ENCODE peak calls at places on chromosomes 7 and 10, in eight cellular contexts. One of them, this sample, is unnamed.

GRCh38 chr10:99770408-99771045 is 11.9 kb upstream of the ABCC2 start:
- ATAC-seq in GM12878: no peak
- ATAC-seq in pancreas: no peak
- ATAC-seq in body of pancreas: no peak
- ATAC-seq in CD8-positive, alpha-beta T cell: no peak
- ATAC-seq in PC-3: no peak
- ATAC-seq in activated CD8-positive, alpha-beta T cell treated with anti-CD3 and anti-CD28 coated beads, Interleukin-2, amount 10 ng/mL, durations not matched to agents 7 days and 5 days: no peak
- ATAC-seq in natural killer cell: no peak
- ATAC-seq in this sample: no peak

GRCh38 chr7:150723467-150723866 is 7.1 kb downstream of the GIMAP1 start:
- ATAC-seq in GM12878: no peak
- ATAC-seq in pancreas: no peak
- ATAC-seq in body of pancreas: no peak
- ATAC-seq in CD8-positive, alpha-beta T cell: peak
- ATAC-seq in PC-3: no peak
- ATAC-seq in activated CD8-positive, alpha-beta T cell treated with anti-CD3 and anti-CD28 coated beads, Interleukin-2, amount 10 ng/mL, durations not matched to agents 7 days and 5 days: no peak
- ATAC-seq in natural killer cell: no peak
- ATAC-seq in this sample: no peak

GRCh38 chr10:98567396-98567795 is 120.7 kb upstream of the HPS1 start:
- ATAC-seq in GM12878: no peak
- ATAC-seq in pancreas: no peak
- ATAC-seq in body of pancreas: no peak
- ATAC-seq in CD8-positive, alpha-beta T cell: no peak
- ATAC-seq in PC-3: no peak
- ATAC-seq in activated CD8-positive, alpha-beta T cell treated with anti-CD3 and anti-CD28 coated beads, Interleukin-2, amount 10 ng/mL, durations not matched to agents 7 days and 5 days: no peak
- ATAC-seq in natural killer cell: no peak
- ATAC-seq in this sample: no peak

GRCh38 chr10:114557854-114558253 is 100.2 kb downstream of the ABLIM1 start:
- ATAC-seq in GM12878: no peak
- ATAC-seq in pancreas: no peak
- ATAC-seq in body of pancreas: no peak
- ATAC-seq in CD8-positive, alpha-beta T cell: no peak
- ATAC-seq in PC-3: no peak
- ATAC-seq in activated CD8-positive, alpha-beta T cell treated with anti-CD3 and anti-CD28 coated beads, Interleukin-2, amount 10 ng/mL, durations not matched to agents 7 days and 5 days: no peak
- ATAC-seq in natural killer cell: no peak
- ATAC-seq in this sample: no peak

GRCh38 chr7:45646996-45647411 is 72.8 kb downstream of the ADCY1 start:
- ATAC-seq in GM12878: no peak
- ATAC-seq in pancreas: peak
- ATAC-seq in body of pancreas: no peak
- ATAC-seq in CD8-positive, alpha-beta T cell: no peak
- ATAC-seq in PC-3: no peak
- ATAC-seq in activated CD8-positive, alpha-beta T cell treated with anti-CD3 and anti-CD28 coated beads, Interleukin-2, amount 10 ng/mL, durations not matched to agents 7 days and 5 days: no peak
- ATAC-seq in natural killer cell: no peak
- ATAC-seq in this sample: no peak

GRCh38 chr7:106568680-106569499 is 92.1 kb downstream of the CCDC71L start:
- ATAC-seq in GM12878: peak
- ATAC-seq in pancreas: peak
- ATAC-seq in body of pancreas: peak
- ATAC-seq in CD8-positive, alpha-beta T cell: no peak
- ATAC-seq in PC-3: peak
- ATAC-seq in activated CD8-positive, alpha-beta T cell treated with anti-CD3 and anti-CD28 coated beads, Interleukin-2, amount 10 ng/mL, durations not matched to agents 7 days and 5 days: no peak
- ATAC-seq in natural killer cell: peak
- ATAC-seq in this sample: no peak

GRCh38 chr7:130419652-130420051 is 21.2 kb downstream of the CEP41 start:
- ATAC-seq in GM12878: no peak
- ATAC-seq in pancreas: no peak
- ATAC-seq in body of pancreas: no peak
- ATAC-seq in CD8-positive, alpha-beta T cell: peak
- ATAC-seq in PC-3: peak
- ATAC-seq in activated CD8-positive, alpha-beta T cell treated with anti-CD3 and anti-CD28 coated beads, Interleukin-2, amount 10 ng/mL, durations not matched to agents 7 days and 5 days: peak
- ATAC-seq in natural killer cell: no peak
- ATAC-seq in this sample: no peak

GRCh38 chr7:139648941-139649425 is 125.5 kb downstream of the CLEC2L start:
- ATAC-seq in GM12878: peak
- ATAC-seq in pancreas: peak
- ATAC-seq in body of pancreas: peak
- ATAC-seq in CD8-positive, alpha-beta T cell: no peak
- ATAC-seq in PC-3: no peak
- ATAC-seq in activated CD8-positive, alpha-beta T cell treated with anti-CD3 and anti-CD28 coated beads, Interleukin-2, amount 10 ng/mL, durations not matched to agents 7 days and 5 days: peak
- ATAC-seq in natural killer cell: peak
- ATAC-seq in this sample: peak

GRCh38 chr10:132910901-132911711 is 31.3 kb downstream of the CFAP46 start:
- ATAC-seq in GM12878: no peak
- ATAC-seq in pancreas: no peak
- ATAC-seq in body of pancreas: no peak
- ATAC-seq in CD8-positive, alpha-beta T cell: no peak
- ATAC-seq in PC-3: no peak
- ATAC-seq in activated CD8-positive, alpha-beta T cell treated with anti-CD3 and anti-CD28 coated beads, Interleukin-2, amount 10 ng/mL, durations not matched to agents 7 days and 5 days: no peak
- ATAC-seq in natural killer cell: no peak
- ATAC-seq in this sample: no peak

This sample was measured in stimulated activated memory B cell treated with anti-CD40 and anti-IgM and Interleukin-4, amounts not matched to agents 10 μg/mL and 1 μg/mL and 100 μg/mL, for 72 hours.